ENCODE peak calls at places on chromosomes 7 and 10, in seven cellular contexts. J is Peyer's patch, Y is lower lobe of right lung, N is cardiac muscle cell, D is left ventricle myocardium inferior, L is spleen, S is MM.1S. V is an unnamed sample.

GRCh38 chr10:119652361-119652760 is 1.2 kb downstream of the BAG3 start:
- DNase-seq in S (peak; percentile 69), J (no peak), Y (no peak), L (no peak), N (peak; percentile 69), D (no peak), V (peak; percentile 78)

GRCh38 chr10:52568309-52568708 is 204.3 kb downstream of the MBL2 start:
- DNase-seq in N (no peak), J (no peak), D (no peak), Y (no peak), L (no peak), S (no peak), V (peak; percentile 78)

GRCh38 chr10:89369142-89370105 is 8.4 kb upstream of the IFIT1B start:
- DNase-seq in Y (no peak), L (no peak), S (peak; percentile 60), D (no peak), J (no peak), N (peak; percentile 71), V (no peak)

GRCh38 chr10:88810196-88810961 is 7.8 kb downstream of the LIPM start:
- DNase-seq in N (peak; percentile 82), L (no peak), S (peak; percentile 65), Y (no peak), J (no peak), D (no peak), V (peak; percentile 63)

GRCh38 chr7:139523199-139523941 is at the start of gene CLEC2L:
- DNase-seq in N (no peak), S (no peak), J (no peak), L (no peak), Y (no peak), D (no peak), V (no peak)

GRCh38 chr7:148433521-148434180 is 156.9 kb upstream of the C7orf33 start:
- DNase-seq in N (no peak), L (no peak), S (no peak), Y (no peak), J (no peak), D (no peak), V (no peak)

GRCh38 chr7:150357277-150357676 is 11.3 kb upstream of the REPIN1 start:
- DNase-seq in L (peak; percentile 84), J (no peak), S (peak; percentile 69), Y (no peak), D (no peak), N (no peak), V (no peak)

GRCh38 chr10:51386248-51386885 is 312.1 kb downstream of the PRKG1 start:
- DNase-seq in Y (no peak), D (no peak), S (no peak), L (no peak), N (no peak), J (no peak), V (peak; percentile 23)

GRCh38 chr7:24907311-24907886 is 72.6 kb downstream of the OSBPL3 start:
- DNase-seq in D (no peak), N (peak; percentile 52), S (no peak), L (no peak), J (no peak), Y (no peak), V (peak; percentile 42)

GRCh38 chr10:78905940-78906308 is 162.8 kb upstream of the ZMIZ1 start:
- DNase-seq in D (no peak), Y (no peak), N (no peak), S (no peak), J (no peak), L (peak; percentile 52), V (no peak)

DNA sequence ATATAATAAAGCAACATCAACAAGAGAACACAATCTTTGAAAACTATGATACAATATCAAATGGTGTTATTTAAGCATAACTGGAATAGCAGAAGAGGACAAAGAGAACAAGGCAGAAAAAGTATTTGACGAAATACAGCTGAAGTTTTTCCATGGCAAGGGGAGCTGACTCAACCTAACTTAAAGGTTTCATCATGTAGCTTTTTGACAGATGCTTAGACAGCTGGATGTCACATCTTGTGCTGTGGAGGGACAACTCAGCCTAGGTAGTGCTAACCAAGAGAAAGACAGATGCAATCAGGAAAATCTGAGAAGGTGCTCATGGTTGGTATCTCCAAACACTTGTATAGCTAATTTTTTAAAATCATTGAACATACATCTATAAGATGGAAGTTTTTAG is 208.2 kb downstream of the TFEC start:
- DNase-seq in J (no peak), N (no peak), D (no peak), Y (no peak), L (no peak), S (no peak), V (no peak)
- TF ChIP-seq CTCF in J (no peak), N (no peak), D (no peak), Y (no peak), L (no peak), S (no peak), V (no peak)

GRCh38 chr10:121696854-121697253 is 98.6 kb upstream of the FGFR2 start:
- DNase-seq in N (no peak), J (no peak), S (peak; percentile 28), D (no peak), L (no peak), Y (no peak), V (no peak)
- TF ChIP-seq CTCF in N (peak; percentile 49), J (no peak), S (peak; percentile 39), D (peak; percentile 39), L (peak; percentile 27), Y (peak; percentile 40), V (peak; percentile 72)

GRCh38 chr7:95396136-95397032 is at the start of gene PON3:
- DNase-seq in N (peak; percentile 40), D (no peak), J (peak; percentile 76), S (peak; percentile 38), L (peak; percentile 72), Y (peak; percentile 77), V (no peak)
- TF ChIP-seq CTCF in N (peak; percentile 52), D (peak; percentile 21), J (no peak), S (peak; percentile 34), L (peak; percentile 26), Y (peak; percentile 39), V (no peak)

GRCh38 chr10:99234067-99234738 is 1.4 kb downstream of the HPSE2 start:
- DNase-seq in Y (peak; percentile 86), D (peak; percentile 42), S (peak; percentile 94), L (peak; percentile 94), N (peak; percentile 65), J (peak; percentile 63), V (no peak)
- TF ChIP-seq CTCF in Y (no peak), D (no peak), S (peak; percentile 24), L (no peak), N (no peak), J (no peak), V (no peak)

GRCh38 chr10:131086511-131086910 is 225.0 kb downstream of the TCERG1L start:
- DNase-seq in N (no peak), Y (no peak), J (no peak), D (no peak), L (no peak), S (no peak), V (no peak)
- TF ChIP-seq CTCF in N (no peak), Y (no peak), J (no peak), D (no peak), L (no peak), S (no peak), V (no peak)

V was measured in HFFc6.